ENCODE peak calls at places on chromosomes 1 and 21, in seven cellular contexts. J is A549, X is IMR-90, P is K562, Z is HCT116, N is GM12878, B is H1. K is an unnamed sample.

GRCh38 chr1:86429122-86429725 is 5.3 kb downstream of the CLCA2 start:
- DNase-seq in Z (no peak), P (no peak), X (no peak), N (no peak), B (no peak), J (no peak), K (no peak)

GRCh38 chr1:146051452-146051852 is 29.9 kb upstream of the HJV start:
- DNase-seq in J (no peak), P (no peak), N (no peak), B (no peak), X (no peak), Z (no peak), K (no peak)

GRCh38 chr1:21666572-21667320 is 2.4 kb downstream of the RAP1GAP start:
- DNase-seq in Z (no peak), B (no peak), N (no peak), J (no peak), X (no peak), P (no peak), K (peak)

GRCh38 chr1:183023601-183024351 is 556 bp downstream of the LAMC1 start:
- DNase-seq in B (peak), P (peak), J (peak), Z (peak), X (peak), N (no peak), K (peak)

GRCh38 chr21:43372663-43373386 is 54.1 kb downstream of the SIK1 start:
- DNase-seq in Z (no peak), N (no peak), X (no peak), B (no peak), J (no peak), P (no peak), K (no peak)

GRCh38 chr1:184409011-184409410 is 22.2 kb downstream of the C1orf21 start:
- DNase-seq in X (peak), B (no peak), N (no peak), J (no peak), P (no peak), Z (no peak), K (no peak)

GRCh38 chr1:32303997-32304622 is 12.2 kb downstream of the HDAC1 start:
- DNase-seq in P (no peak), B (no peak), J (no peak), N (no peak), Z (no peak), X (peak), K (no peak)

GRCh38 chr21:25457411-25457810 is 149.9 kb downstream of the MRPL39 start:
- DNase-seq in X (peak), N (peak), Z (no peak), J (no peak), B (no peak), P (no peak), K (no peak)

GRCh38 chr1:205676002-205676401 is 4.3 kb downstream of the SLC45A3 start:
- DNase-seq in N (no peak), Z (no peak), J (no peak), X (no peak), B (no peak), P (no peak), K (peak)

GRCh38 chr1:225318706-225319575 is 108.9 kb downstream of the LBR start:
- DNase-seq in X (peak), J (peak), Z (peak), P (peak), B (no peak), N (peak), K (peak)

GRCh38 chr1:23657659-23658275 is 33.8 kb upstream of the RPL11 start:
- DNase-seq in Z (peak), X (peak), B (peak), P (peak), N (no peak), J (peak), K (peak)

GRCh38 chr21:17783816-17784598 is 35.1 kb downstream of the C21orf91 start:
- DNase-seq in X (no peak), N (peak), Z (no peak), J (no peak), B (no peak), P (no peak), K (no peak)

GRCh38 chr1:92486251-92487077 is at the start of gene GFI1:
- DNase-seq in N (no peak), J (no peak), X (no peak), Z (no peak), P (no peak), B (peak), K (peak)

DNA sequence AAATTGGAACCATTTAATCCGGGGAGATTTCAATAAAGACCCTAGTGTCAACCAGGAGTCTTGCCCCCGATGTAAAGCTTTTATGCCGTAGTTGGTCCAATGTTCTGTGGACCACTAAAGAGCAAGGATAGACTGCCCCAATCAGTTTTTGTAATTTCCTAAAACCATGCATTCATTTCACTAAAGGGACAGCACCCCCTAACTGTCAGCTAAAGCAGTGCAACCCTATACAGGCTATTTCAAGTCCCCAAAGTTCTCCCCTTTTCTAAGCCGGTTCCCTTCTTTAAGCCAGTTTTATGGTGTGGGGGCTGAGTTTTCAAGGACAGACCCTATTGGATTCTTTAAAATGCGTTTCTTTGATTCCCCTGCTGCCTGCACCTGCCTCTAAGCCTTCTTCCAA is 12.7 kb upstream of the PDPN start:
- DNase-seq in P (peak), X (no peak), Z (no peak), N (no peak), J (no peak), B (no peak), K (no peak)
- TF ChIP-seq CEBPB in P (no peak), X (no peak), Z (no peak), N (no peak), J (no peak), B (no peak), K (no peak)

DNA sequence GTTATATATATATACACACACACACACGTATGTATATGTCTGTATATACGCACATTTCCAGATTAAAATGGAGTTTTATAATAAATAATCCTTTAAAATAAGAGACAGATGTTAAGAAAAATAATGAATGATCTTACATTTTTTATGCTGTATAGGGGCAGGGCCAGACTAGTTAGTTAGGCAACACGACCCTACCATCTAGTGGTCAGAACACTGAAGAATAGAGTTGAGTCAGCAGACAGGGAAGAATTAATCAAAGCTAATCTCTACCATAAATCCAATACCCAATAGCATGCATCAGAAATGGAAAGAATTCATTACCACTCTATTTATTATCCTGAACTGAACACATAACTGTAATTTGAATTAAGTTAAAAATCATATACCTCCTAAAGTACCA is 156.7 kb downstream of the BRINP3 start:
- DNase-seq in N (no peak), J (no peak), P (no peak), Z (peak), B (no peak), X (peak), K (no peak)
- TF ChIP-seq CEBPB in N (no peak), J (no peak), P (no peak), Z (no peak), B (no peak), X (no peak), K (no peak)

GRCh38 chr1:170494369-170494768 is 37.6 kb upstream of the GORAB start:
- DNase-seq in J (no peak), P (no peak), B (no peak), X (peak), N (no peak), Z (no peak), K (no peak)

GRCh38 chr1:170491291-170491690 is 40.7 kb upstream of the GORAB start:
- DNase-seq in Z (no peak), P (no peak), N (no peak), J (no peak), X (no peak), B (no peak), K (no peak)

GRCh38 chr1:170498896-170499295 is 33.1 kb upstream of the GORAB start:
- DNase-seq in B (no peak), Z (no peak), N (no peak), J (no peak), X (no peak), P (no peak), K (no peak)

GRCh38 chr1:170495006-170495405 is 37.0 kb upstream of the GORAB start:
- DNase-seq in X (peak), N (no peak), P (no peak), Z (no peak), B (no peak), J (no peak), K (peak)
- TF ChIP-seq CEBPB in X (no peak), N (no peak), P (no peak), Z (no peak), B (no peak), J (no peak), K (no peak)

DNA sequence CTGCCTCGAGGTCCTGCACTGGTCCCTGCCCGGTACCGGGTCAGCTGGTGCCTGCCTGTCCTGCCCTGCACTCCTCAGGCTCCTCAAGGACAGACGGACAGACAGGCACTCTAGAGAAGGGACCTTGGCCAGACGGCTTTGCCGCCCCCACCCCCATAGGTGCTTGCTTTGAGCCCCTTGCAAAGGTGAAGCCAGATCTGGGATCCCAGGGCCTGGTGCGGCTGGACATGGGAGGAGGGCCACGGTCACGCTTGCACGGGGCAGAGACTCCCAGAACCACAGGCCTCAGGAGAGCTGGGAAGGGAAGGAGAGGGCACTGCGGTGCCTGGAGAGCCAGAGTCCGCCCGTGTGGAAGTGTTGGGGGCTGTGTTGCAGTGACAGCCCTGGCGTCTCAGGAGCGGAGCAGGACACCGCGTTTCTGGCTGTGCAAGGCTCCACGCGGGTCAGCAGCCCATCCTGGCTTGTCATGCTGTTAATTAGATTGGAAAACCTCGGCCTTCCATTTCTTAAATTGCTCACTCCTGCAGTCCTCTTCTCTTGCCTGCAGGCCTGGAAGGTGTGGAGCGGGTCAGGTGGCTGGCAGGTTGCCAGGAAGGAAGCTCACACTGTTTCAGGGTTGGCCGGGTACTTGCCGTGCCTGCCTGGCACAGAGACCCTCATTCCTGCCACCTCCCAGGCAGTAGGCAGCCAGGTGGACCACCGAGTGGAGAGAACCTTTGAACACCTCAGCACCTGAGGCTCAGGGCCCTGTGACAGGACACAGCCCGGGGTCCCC is 16.3 kb downstream of the COL18A1 start:
- DNase-seq in X (no peak), J (no peak), N (no peak), P (no peak), B (no peak), Z (no peak), K (no peak)
- TF ChIP-seq CEBPB in X (no peak), J (no peak), N (no peak), P (no peak), B (no peak), Z (no peak), K (no peak)

DNA sequence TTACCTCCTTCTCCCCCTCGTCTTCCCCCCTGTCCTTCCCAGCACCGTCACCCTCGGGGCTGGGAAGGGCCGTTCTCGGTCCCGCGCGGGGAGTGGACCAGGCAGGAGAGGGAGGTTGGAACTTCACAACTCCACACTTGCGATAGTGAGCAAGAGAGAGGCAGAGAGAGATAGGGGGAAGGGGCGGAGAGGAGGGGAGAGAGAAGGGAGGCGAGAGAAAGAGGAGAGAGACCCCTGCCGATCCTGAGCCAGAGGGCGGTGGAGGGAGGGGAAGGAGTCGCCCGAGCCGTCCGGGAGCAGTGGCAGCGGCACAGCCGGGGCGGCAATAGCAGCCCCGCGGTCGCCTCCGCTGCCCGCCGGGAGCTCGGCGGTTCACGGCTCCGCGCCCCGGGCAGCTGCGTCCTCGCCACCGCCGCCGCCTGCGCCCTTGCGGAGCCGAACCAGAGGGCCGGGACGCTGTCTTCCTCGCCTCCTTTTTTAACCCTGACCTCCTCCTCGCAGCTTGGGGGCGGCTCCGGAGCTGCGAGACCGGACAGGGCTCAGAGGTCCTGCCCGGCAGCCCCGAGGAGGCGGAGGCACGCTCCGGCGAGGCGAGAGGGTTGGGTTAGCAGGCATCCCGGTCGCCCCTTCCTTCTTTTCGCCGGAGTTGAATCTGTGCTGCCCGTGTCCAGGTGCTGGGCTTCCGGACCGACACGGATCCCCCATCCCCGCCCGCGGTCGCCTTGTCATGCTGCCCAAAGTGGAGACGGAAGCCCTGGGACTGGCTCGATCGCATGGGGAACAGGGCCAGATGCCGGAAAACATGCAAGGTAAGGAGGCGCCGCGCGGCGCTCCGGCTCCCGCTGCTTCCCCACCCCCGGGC is 11.7 kb downstream of the NR5A2 start:
- DNase-seq in P (no peak), Z (peak), N (no peak), X (no peak), B (peak), J (peak), K (no peak)
- TF ChIP-seq CEBPB in P (no peak), Z (no peak), N (no peak), X (no peak), B (no peak), J (no peak), K (no peak)

DNA sequence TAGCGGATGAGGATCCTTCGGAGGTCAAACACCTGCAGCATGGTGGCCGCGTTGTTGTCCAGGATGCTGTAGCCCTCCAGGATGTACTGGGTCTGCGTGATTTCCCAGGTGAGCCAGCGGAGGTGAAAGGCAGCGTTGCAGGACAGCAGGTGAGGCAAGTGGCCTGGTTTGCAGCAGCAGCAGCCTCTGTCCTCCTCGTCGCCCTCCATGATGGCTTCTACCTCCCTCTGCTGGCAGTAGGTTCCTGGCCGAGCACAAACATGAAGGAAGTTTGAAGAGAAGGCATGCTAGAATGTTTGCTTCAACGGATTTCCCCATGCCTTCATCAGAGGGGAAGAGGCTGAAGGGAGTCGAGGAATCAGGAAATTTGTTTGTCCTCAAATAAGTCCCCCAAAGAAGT is 74.7 kb downstream of the NTPCR start:
- DNase-seq in P (peak), N (no peak), J (peak), X (peak), B (peak), Z (no peak), K (peak)
- TF ChIP-seq CEBPB in P (no peak), N (no peak), J (no peak), X (no peak), B (no peak), Z (no peak), K (no peak)

GRCh38 chr1:39656416-39656815 is 15.5 kb downstream of the NT5C1A start:
- DNase-seq in J (no peak), Z (no peak), P (no peak), X (no peak), B (no peak), N (no peak), K (no peak)
- TF ChIP-seq CEBPB in J (no peak), Z (no peak), P (no peak), X (no peak), B (no peak), N (no peak), K (no peak)

DNA sequence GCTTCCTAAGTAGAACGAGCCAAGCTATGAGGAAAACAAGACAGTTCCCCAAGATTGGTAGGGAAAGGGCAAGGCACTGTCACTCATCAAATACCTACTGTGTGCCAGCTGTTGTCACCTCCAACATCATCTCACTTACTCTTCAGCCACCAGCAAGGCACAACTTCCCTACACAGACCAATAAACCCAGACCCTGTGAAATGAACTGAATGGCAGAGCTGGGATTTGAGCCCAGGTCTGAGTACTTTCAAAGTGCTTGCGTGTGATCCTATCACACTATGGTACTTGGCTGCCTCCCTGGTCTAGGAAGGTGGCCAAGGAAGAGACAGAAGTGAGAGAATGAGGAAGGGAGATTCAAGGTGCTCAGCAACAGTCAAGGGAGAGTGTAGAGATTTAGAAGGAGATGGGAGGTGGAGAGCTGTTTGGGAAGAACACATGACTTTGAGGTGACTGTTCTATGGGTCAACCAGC is 16.7 kb upstream of the TRIM63 start:
- DNase-seq in P (no peak), J (no peak), Z (no peak), B (no peak), N (no peak), X (peak), K (no peak)
- TF ChIP-seq CEBPB in P (no peak), J (no peak), Z (no peak), B (no peak), N (no peak), X (no peak), K (no peak)

GRCh38 chr21:38729745-38730401 is 75.9 kb upstream of the ETS2 start:
- DNase-seq in X (peak), N (no peak), P (no peak), Z (no peak), B (no peak), J (no peak), K (no peak)
- TF ChIP-seq CEBPB in X (no peak), N (no peak), P (no peak), Z (no peak), B (no peak), J (no peak), K (no peak)

K was measured in HepG2.